ENCODE peak calls at places on chromosomes 4 and X, in four cellular contexts. L is activated gamma-delta T cell treated with Interleukin-2 at 50 U/mL for 16 hours, Z is HCEC 1CT, E is germinal center. N is an unnamed sample.

GRCh38 chr4:185868983-185869938 is 57.3 kb upstream of the SORBS2 start:
- DNase-seq in E (no peak), Z (no peak), L (no peak), N (no peak)

GRCh38 chr4:54929459-54929858 is 195.9 kb downstream of the KDR start:
- DNase-seq in L (no peak), E (no peak), Z (no peak), N (no peak)

GRCh38 chr4:59598233-59598618 is 1601.9 kb upstream of the ADGRL3 start:
- DNase-seq in E (no peak), Z (no peak), L (no peak), N (no peak)

GRCh38 chr4:90816754-90817153 is 689.6 kb downstream of the CCSER1 start:
- DNase-seq in Z (no peak), L (no peak), E (no peak), N (no peak)

GRCh38 chr4:72536443-72536842 is 32.6 kb downstream of the ADAMTS3 start:
- DNase-seq in L (no peak), Z (no peak), E (no peak), N (no peak)

GRCh38 chr4:48038666-48039065 is 22.1 kb downstream of the NIPAL1 start:
- DNase-seq in Z (no peak), L (no peak), E (no peak), N (no peak)

GRCh38 chr4:186904104-186904503 is 180.4 kb upstream of the FAT1 start:
- DNase-seq in E (no peak), L (no peak), Z (peak), N (no peak)

GRCh38 chrX:46686003-46686645 is 72.8 kb downstream of the SLC9A7 start:
- DNase-seq in Z (peak), L (peak), E (peak), N (no peak)

GRCh38 chr4:83170952-83171399 is 56.4 kb upstream of the PLAC8 start:
- DNase-seq in E (no peak), L (no peak), Z (no peak), N (no peak)

GRCh38 chrX:100663651-100664050 is 19.7 kb downstream of the SRPX2 start:
- DNase-seq in Z (no peak), E (no peak), L (no peak), N (no peak)

N was measured in activated CD8-positive, alpha-beta memory T cell treated with anti-CD3 and anti-CD28 coated beads for 48 hours.